ENCODE peak calls at places on chromosome 17, in five cellular contexts. R is stomach; K is tibial artery; A is CD8-positive, alpha-beta memory T cell; N is vagina. T is an unnamed sample. For H3K27me3 and H3K4me1, the result is how much of the 10 kb centered on the place peaks cover.

GRCh38 chr17:35046740-35047283 is 16.7 kb downstream of the RFFL start:
- DNase-seq in R (no peak), A (peak), K (no peak), N (no peak), T (peak)

GRCh38 chr17:55348749-55349354 is 72.8 kb downstream of the MMD start:
- DNase-seq in A (peak), R (peak), K (peak), N (no peak), T (peak)

GRCh38 chr17:48198950-48199541 is 91.5 kb downstream of the SNX11 start:
- DNase-seq in K (no peak), A (no peak), R (no peak), N (no peak), T (peak)

GRCh38 chr17:6374761-6375312 is 60.1 kb downstream of the AIPL1 start:
- DNase-seq in R (no peak), K (no peak), N (peak), A (no peak), T (no peak)

GRCh38 chr17:17587614-17588336 is 3.7 kb downstream of the PEMT start:
- DNase-seq in A (no peak), K (no peak), N (no peak), R (no peak), T (no peak)

GRCh38 chr17:3827124-3827773 is 18.8 kb downstream of the NCBP3 start:
- DNase-seq in A (peak), R (peak), K (no peak), N (no peak), T (peak)

GRCh38 chr17:76841776-76842405 is 26.3 kb upstream of the MGAT5B start:
- DNase-seq in N (no peak), K (no peak), A (no peak), R (no peak), T (no peak)

GRCh38 chr17:12180644-12181261 is 160.1 kb downstream of the MAP2K4 start:
- DNase-seq in A (no peak), K (no peak), R (no peak), N (no peak), T (peak)

GRCh38 chr17:35742896-35743477 is 10.1 kb downstream of the GAS2L2 start:
- DNase-seq in N (no peak), A (no peak), R (no peak), K (no peak), T (no peak)

GRCh38 chr17:52297230-52298010 is 138.9 kb upstream of the CA10 start:
- DNase-seq in R (no peak), N (no peak), A (no peak), K (no peak), T (no peak)

GRCh38 chr17:35299108-35299507 is 56.2 kb downstream of the SLFN5 start:
- DNase-seq in R (peak), A (no peak), N (no peak), K (no peak), T (peak)

GRCh38 chr17:2058521-2059124 is 3.7 kb downstream of the HIC1 start:
- DNase-seq in R (peak), A (peak), N (no peak), K (peak), T (peak)

GRCh38 chr17:41339571-41340169 is 11.0 kb downstream of the KRT33A start:
- DNase-seq in K (no peak), A (no peak), R (no peak), N (no peak), T (no peak)
- H3K27ac ChIP-seq in K (no peak), A (peak), R (no peak), N (peak), T (no peak)

GRCh38 chr17:73787721-73788051 is 143.4 kb upstream of the SDK2 start:
- DNase-seq in R (peak), A (no peak), K (no peak), N (no peak), T (no peak)

GRCh38 chr17:73787036-73787720 is 142.9 kb upstream of the SDK2 start:
- DNase-seq in N (no peak), K (no peak), R (peak), A (no peak), T (no peak)

GRCh38 chr17:73784015-73784603 is 139.9 kb upstream of the SDK2 start:
- DNase-seq in N (no peak), R (no peak), K (no peak), A (no peak), T (no peak)

GRCh38 chr17:73785466-73785865 is 141.2 kb upstream of the SDK2 start:
- DNase-seq in A (no peak), R (no peak), N (no peak), K (no peak), T (no peak)

GRCh38 chr17:73786286-73786743 is 142.1 kb upstream of the SDK2 start:
- DNase-seq in N (no peak), R (peak), K (no peak), A (no peak), T (peak)
- H3K27me3 ChIP-seq in N (under half), R (under half), K (under half), A (under half), T (under half)

DNA sequence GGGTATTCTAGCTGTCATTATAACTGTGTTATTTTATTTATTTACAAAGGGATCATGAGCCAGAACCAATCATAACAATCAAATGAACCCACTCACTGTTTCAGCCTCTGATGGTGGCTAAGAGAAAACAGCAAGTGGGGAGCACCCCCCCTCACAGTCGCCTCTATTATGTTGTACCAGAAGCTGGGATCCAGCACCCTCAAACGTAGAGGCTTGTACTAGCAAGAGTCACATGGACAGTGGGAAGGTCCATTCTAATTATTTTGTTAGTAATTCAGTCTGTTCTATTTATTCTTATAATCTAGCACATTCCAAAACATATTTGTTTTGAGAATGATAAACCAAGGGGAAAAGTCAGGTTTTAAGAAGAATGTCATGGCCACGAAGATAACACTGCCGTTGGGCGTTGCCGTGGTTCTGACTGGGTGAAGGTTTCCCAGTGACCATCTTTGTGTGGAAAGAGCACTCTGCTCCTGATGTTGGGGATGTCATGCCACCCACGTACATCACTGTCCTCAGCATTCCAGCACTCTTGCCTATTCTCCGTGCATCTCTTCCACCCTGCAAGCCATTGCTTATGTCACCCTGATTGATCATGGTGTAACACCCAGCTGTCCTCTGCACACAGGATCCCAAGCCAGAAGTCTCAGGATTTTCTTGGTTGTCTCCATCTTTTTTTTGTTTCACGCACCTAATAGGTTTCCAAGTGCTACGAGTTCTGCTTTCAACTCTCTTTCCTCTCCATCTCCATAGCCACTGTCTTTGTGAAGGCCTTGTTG is 205.8 kb downstream of the PRKCA start:
- DNase-seq in N (no peak), K (no peak), R (no peak), A (no peak), T (no peak)
- H3K4me1 ChIP-seq in N (under half), K (under half), R (half or more), A (under half), T (under half)

DNA sequence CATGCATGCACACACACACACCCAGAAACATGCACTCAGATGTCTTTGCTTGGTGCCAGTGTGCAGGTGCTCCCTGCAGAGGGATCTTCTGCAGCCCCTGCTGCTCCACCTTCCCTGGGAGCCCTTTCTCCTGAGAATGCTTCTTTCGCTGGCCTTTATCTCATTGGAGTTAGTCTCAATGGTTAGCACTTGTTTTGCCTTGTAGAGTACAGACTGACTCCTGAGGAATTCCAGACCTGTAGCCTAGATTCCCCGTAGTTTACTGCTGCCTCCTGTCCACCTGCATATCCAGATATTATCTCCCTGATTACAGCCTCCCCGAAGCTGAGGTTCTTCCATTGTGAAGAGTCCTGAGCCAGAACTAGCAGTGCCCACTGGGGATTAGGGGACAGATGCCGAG is 3.1 kb upstream of the KRT12 start:
- DNase-seq in K (no peak), A (no peak), R (no peak), N (no peak), T (no peak)
- H3K27ac ChIP-seq in K (no peak), A (no peak), R (no peak), N (no peak), T (no peak)

DNA sequence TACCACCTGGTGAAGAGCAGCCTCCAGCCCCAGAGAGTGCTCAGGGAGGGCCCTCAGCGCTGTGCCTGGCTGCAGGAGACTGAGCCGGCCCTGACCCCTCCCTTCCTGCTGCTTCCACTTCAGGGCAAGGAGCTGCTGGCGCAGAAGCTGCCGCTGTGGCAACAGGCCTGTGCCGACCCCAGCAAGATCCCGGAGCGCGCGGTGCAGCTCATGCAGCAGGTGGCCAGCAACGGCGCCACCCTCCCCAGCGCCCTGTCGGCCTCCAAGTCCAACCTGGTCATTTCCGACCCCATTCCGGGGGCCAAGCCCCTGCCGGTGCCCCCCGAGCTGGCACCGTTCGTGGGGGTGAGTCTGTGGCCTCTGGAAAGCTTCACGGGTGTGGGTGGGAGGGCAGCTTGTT is 61.9 kb upstream of the PVALEF start:
- DNase-seq in A (no peak), R (no peak), N (no peak), K (no peak), T (no peak)
- H3K27me3 ChIP-seq in A (under half), R (under half), N (under half), K (under half), T (under half)

GRCh38 chr17:66511125-66511524 is 208.7 kb downstream of the PRKCA start:
- DNase-seq in K (no peak), A (no peak), R (no peak), N (no peak), T (no peak)
- H3K4me1 ChIP-seq in K (under half), A (under half), R (half or more), N (under half), T (under half)

T was measured in small intestine.